ENCODE peak calls at places on chromosomes 12 and 14, in ten cellular contexts. L is T follicular helper cell; R is AG08395; U is progenitor cell of endocrine pancreas; F is H4; P is cardiac fibroblast; T is activated CD4-positive, alpha-beta T cell treated with anti-CD3 and anti-CD28 coated beads, Interleukin-2, amount 50 U/mL, for 4 hours; N is CD8-positive, alpha-beta T cell; Y is fibroblast of pulmonary artery; O is EL. A is an unnamed sample.

GRCh38 chr14:29463727-29464370 is 463.8 kb downstream of the PRKD1 start:
- DNase-seq in L (no peak), F (no peak), U (no peak), O (no peak), T (no peak), Y (peak), P (peak), R (peak), N (no peak), A (no peak)

GRCh38 chr12:49874142-49874897 is 29.4 kb downstream of the FAIM2 start:
- DNase-seq in N (no peak), O (no peak), L (no peak), T (no peak), F (peak), P (no peak), U (no peak), R (no peak), Y (no peak), A (no peak)

GRCh38 chr12:57237952-57238853 is 8.7 kb downstream of the SHMT2 start:
- DNase-seq in T (no peak), F (no peak), Y (no peak), N (peak), U (no peak), P (no peak), R (no peak), L (no peak), O (peak), A (no peak)

GRCh38 chr12:110330544-110330943 is 49.5 kb downstream of the ATP2A2 start:
- DNase-seq in T (no peak), L (no peak), U (no peak), Y (peak), R (peak), N (no peak), F (no peak), P (peak), O (peak), A (no peak)

GRCh38 chr12:49068879-49069506 is 786 bp downstream of the RHEBL1 start:
- DNase-seq in T (no peak), R (no peak), Y (no peak), F (no peak), L (no peak), P (no peak), U (no peak), N (no peak), O (peak), A (no peak)

GRCh38 chr14:72790887-72791566 is 102.9 kb downstream of the DPF3 start:
- DNase-seq in N (no peak), O (no peak), U (no peak), F (no peak), T (no peak), R (no peak), P (no peak), L (no peak), Y (no peak), A (no peak)

GRCh38 chr12:132352896-132353800 is 23.8 kb upstream of the GALNT9 start:
- DNase-seq in R (no peak), U (no peak), P (no peak), Y (no peak), L (no peak), F (no peak), O (no peak), N (no peak), T (no peak), A (no peak)

GRCh38 chr14:77024171-77024627 is 4.3 kb downstream of the IRF2BPL start:
- DNase-seq in L (peak), F (peak), N (peak), O (no peak), Y (peak), T (peak), P (peak), R (no peak), U (no peak), A (peak)

GRCh38 chr12:109605599-109606228 is 32.1 kb downstream of the MVK start:
- DNase-seq in L (no peak), R (no peak), N (no peak), P (no peak), F (no peak), O (no peak), Y (no peak), U (no peak), T (no peak), A (no peak)

GRCh38 chr14:42140831-42141279 is 534.2 kb downstream of the LRFN5 start:
- DNase-seq in O (peak), L (no peak), P (peak), N (no peak), F (peak), Y (peak), T (no peak), U (no peak), R (peak), A (no peak)

GRCh38 chr14:100774164-100774537 is 47.5 kb downstream of the DLK1 start:
- DNase-seq in T (no peak), P (no peak), R (no peak), N (no peak), L (no peak), U (no peak), F (no peak), O (no peak), Y (no peak), A (no peak)